ENCODE peak calls at places on chromosomes 11 and 22, in four cellular contexts. One of them, this sample, is unnamed.

GRCh38 chr11:104073950-104074349 is 37.5 kb downstream of the DDI1 start:
- DNase-seq in A549: peak; percentile 40
- DNase-seq in K562: no peak
- DNase-seq in H1: no peak
- DNase-seq in this sample: no peak

GRCh38 chr11:3135491-3136440 is 29.3 kb downstream of the OSBPL5 start:
- DNase-seq in A549: no peak
- DNase-seq in K562: no peak
- DNase-seq in H1: no peak
- DNase-seq in this sample: no peak

GRCh38 chr11:110529043-110529442 is 99.3 kb downstream of the FDX1 start:
- DNase-seq in A549: peak; percentile 14
- DNase-seq in K562: no peak
- DNase-seq in H1: no peak
- DNase-seq in this sample: peak; percentile 5

GRCh38 chr11:61495801-61496601 is 12.5 kb upstream of the LRRC10B start:
- DNase-seq in A549: no peak
- DNase-seq in K562: no peak
- DNase-seq in H1: no peak
- DNase-seq in this sample: no peak

GRCh38 chr11:19079643-19080440 is 19.3 kb upstream of the MRGPRX2 start:
- DNase-seq in A549: peak; percentile 19
- DNase-seq in K562: no peak
- DNase-seq in H1: no peak
- DNase-seq in this sample: no peak

GRCh38 chr22:19453718-19454117 is 6.2 kb upstream of the C22orf39 start:
- DNase-seq in A549: no peak
- DNase-seq in K562: no peak
- DNase-seq in H1: no peak
- DNase-seq in this sample: no peak

GRCh38 chr11:35367491-35367890 is 51.9 kb downstream of the SLC1A2 start:
- DNase-seq in A549: no peak
- DNase-seq in K562: no peak
- DNase-seq in H1: no peak
- DNase-seq in this sample: no peak

GRCh38 chr11:43315966-43316365 is 4.2 kb downstream of the API5 start:
- DNase-seq in A549: no peak
- DNase-seq in K562: no peak
- DNase-seq in H1: no peak
- DNase-seq in this sample: no peak

GRCh38 chr11:33179431-33179830 is 18.2 kb upstream of the CSTF3 start:
- DNase-seq in A549: no peak
- DNase-seq in K562: no peak
- DNase-seq in H1: no peak
- DNase-seq in this sample: no peak

GRCh38 chr22:44331881-44332714 is 19.3 kb upstream of the SHISAL1 start:
- DNase-seq in A549: peak; percentile 22
- DNase-seq in K562: no peak
- DNase-seq in H1: no peak
- DNase-seq in this sample: no peak

GRCh38 chr11:126007263-126007662 is 55.4 kb downstream of the CDON start:
- DNase-seq in A549: peak; percentile 15
- DNase-seq in K562: no peak
- DNase-seq in H1: no peak
- DNase-seq in this sample: peak; percentile 47

GRCh38 chr22:19756288-19757128 is 4.1 kb upstream of the TBX1 start:
- DNase-seq in A549: peak; percentile 54
- DNase-seq in K562: peak; percentile 99
- DNase-seq in H1: peak; percentile 78
- DNase-seq in this sample: peak; percentile 35

GRCh38 chr22:28244760-28245159 is 325.7 kb upstream of the PITPNB start:
- DNase-seq in A549: no peak
- DNase-seq in K562: no peak
- DNase-seq in H1: no peak
- DNase-seq in this sample: no peak

GRCh38 chr22:33013051-33013450 is 45.1 kb downstream of the SYN3 start:
- DNase-seq in A549: no peak
- DNase-seq in K562: no peak
- DNase-seq in H1: no peak
- DNase-seq in this sample: peak; percentile 17

GRCh38 chr11:304915-305833 is 2.4 kb upstream of the IFITM2 start:
- DNase-seq in A549: peak; percentile 74
- DNase-seq in K562: peak; percentile 56
- DNase-seq in H1: no peak
- DNase-seq in this sample: peak; percentile 61

DNA sequence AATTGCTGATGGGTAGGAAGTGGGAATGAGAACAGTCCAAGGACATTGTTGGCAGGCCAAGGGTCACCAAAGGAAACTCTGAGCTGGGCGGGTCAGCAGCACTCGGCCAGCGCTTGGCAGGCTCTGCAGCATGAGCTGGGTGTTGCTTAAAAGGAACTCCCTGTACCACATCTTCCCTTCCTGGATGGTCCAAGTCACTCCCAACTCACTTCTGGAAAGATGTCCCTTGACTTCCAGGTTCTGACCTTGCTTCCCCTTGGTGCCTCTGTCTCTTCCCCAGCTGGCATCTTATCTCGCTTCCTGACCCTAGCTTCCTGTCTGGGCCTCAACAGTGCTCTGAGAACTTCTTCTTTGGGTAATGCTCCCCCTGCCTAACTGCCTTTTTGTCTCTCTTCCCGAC is 24.8 kb upstream of the SWAP70 start:
- DNase-seq in A549: no peak
- DNase-seq in K562: no peak
- DNase-seq in H1: no peak
- DNase-seq in this sample: no peak
- TF ChIP-seq JUN in A549: no peak
- TF ChIP-seq JUN in K562: no peak
- TF ChIP-seq JUN in H1: no peak
- TF ChIP-seq JUN in this sample: no peak

GRCh38 chr11:68904458-68904847 is 762 bp downstream of the IGHMBP2 start:
- DNase-seq in A549: peak; percentile 17
- DNase-seq in K562: peak; percentile 56
- DNase-seq in H1: no peak
- DNase-seq in this sample: no peak

GRCh38 chr11:68903631-68904457 is at the start of the genes IGHMBP2 and MRPL21:
- DNase-seq in A549: peak; percentile 90
- DNase-seq in K562: peak; percentile 85
- DNase-seq in H1: peak; percentile 93
- DNase-seq in this sample: peak; percentile 62

GRCh38 chr11:68903288-68903630 is 373 bp downstream of the MRPL21 start:
- DNase-seq in A549: no peak
- DNase-seq in K562: no peak
- DNase-seq in H1: no peak
- DNase-seq in this sample: no peak

GRCh38 chr11:68897441-68897840 is 6.2 kb downstream of the MRPL21 start:
- DNase-seq in A549: no peak
- DNase-seq in K562: no peak
- DNase-seq in H1: no peak
- DNase-seq in this sample: no peak

DNA sequence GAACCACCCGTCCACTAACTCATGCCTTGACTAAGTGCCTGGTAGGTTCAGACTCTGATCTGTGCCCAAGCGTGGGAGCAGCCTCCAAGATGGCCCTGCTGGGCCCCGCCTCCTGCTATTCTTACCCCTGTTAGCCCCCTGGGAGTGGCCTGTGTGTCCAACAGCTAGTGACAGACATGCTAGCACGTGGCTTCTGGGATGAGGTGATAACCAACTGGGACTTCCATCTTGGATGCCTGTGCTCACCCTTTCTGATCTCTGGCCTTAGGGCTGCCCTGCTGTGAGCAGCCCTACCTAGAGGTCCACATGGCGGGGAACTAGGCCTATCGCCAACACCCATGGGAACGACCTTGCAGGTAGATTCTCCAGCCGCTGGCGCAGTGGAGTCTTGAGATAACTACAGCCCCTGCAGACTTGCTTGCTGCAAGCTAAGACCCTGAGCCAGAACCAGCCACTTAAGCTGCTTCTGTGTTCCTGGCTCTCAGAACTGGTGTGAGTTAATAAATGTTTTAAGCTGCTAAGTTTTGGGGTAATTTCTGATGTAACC is 2.7 kb downstream of the MRPL21 start:
- DNase-seq in A549: no peak
- DNase-seq in K562: peak; percentile 52
- DNase-seq in H1: no peak
- DNase-seq in this sample: no peak
- TF ChIP-seq RAD21 in A549: no peak
- TF ChIP-seq RAD21 in K562: no peak
- TF ChIP-seq RAD21 in H1: no peak
- TF ChIP-seq RAD21 in this sample: no peak

GRCh38 chr11:44979536-44980399 is 29.1 kb upstream of the TP53I11 start:
- DNase-seq in A549: peak; percentile 92
- DNase-seq in K562: no peak
- DNase-seq in H1: no peak
- DNase-seq in this sample: no peak

GRCh38 chr11:44980533-44981427 is 30.1 kb upstream of the TP53I11 start:
- DNase-seq in A549: no peak
- DNase-seq in K562: no peak
- DNase-seq in H1: no peak
- DNase-seq in this sample: no peak

GRCh38 chr11:44978279-44978960 is 27.7 kb upstream of the TP53I11 start:
- DNase-seq in A549: no peak
- DNase-seq in K562: no peak
- DNase-seq in H1: no peak
- DNase-seq in this sample: no peak

GRCh38 chr11:44977493-44977984 is 26.9 kb upstream of the TP53I11 start:
- DNase-seq in A549: peak; percentile 36
- DNase-seq in K562: no peak
- DNase-seq in H1: no peak
- DNase-seq in this sample: no peak

DNA sequence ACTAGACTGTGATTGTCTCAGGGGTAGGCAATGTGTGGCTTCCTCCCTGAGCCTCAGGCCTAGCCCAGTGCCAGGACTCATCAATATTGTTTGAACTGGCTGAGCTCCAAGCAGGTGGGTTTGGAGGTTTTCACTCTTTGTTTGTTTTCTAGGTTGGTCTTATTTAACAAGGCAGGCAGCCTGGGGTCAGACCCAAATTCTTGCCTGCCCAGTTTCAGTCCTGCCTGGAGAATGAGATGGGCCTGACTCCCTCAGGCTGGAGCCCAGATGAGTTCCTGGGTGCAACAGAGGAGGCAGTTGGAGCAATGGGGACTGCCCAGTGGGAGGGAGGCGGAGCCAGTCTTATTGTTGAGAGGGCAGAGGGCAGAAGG is 28.3 kb upstream of the TP53I11 start:
- DNase-seq in A549: peak; percentile 91
- DNase-seq in K562: no peak
- DNase-seq in H1: no peak
- DNase-seq in this sample: peak; percentile 35
- TF ChIP-seq JUN in A549: peak; percentile 26
- TF ChIP-seq JUN in K562: no peak
- TF ChIP-seq JUN in H1: no peak
- TF ChIP-seq JUN in this sample: no peak

GRCh38 chr11:73323464-73323863 is 15.4 kb downstream of the ARHGEF17 start:
- DNase-seq in A549: no peak
- DNase-seq in K562: peak; percentile 33
- DNase-seq in H1: peak; percentile 80
- DNase-seq in this sample: peak; percentile 41
- TF ChIP-seq RAD21 in A549: no peak
- TF ChIP-seq RAD21 in K562: no peak
- TF ChIP-seq RAD21 in H1: no peak
- TF ChIP-seq RAD21 in this sample: no peak

GRCh38 chr22:38947321-38948112 is 9.9 kb upstream of the APOBEC3A start:
- DNase-seq in A549: no peak
- DNase-seq in K562: no peak
- DNase-seq in H1: no peak
- DNase-seq in this sample: no peak
- TF ChIP-seq JUN in A549: no peak
- TF ChIP-seq JUN in K562: no peak
- TF ChIP-seq JUN in H1: no peak
- TF ChIP-seq JUN in this sample: no peak

DNA sequence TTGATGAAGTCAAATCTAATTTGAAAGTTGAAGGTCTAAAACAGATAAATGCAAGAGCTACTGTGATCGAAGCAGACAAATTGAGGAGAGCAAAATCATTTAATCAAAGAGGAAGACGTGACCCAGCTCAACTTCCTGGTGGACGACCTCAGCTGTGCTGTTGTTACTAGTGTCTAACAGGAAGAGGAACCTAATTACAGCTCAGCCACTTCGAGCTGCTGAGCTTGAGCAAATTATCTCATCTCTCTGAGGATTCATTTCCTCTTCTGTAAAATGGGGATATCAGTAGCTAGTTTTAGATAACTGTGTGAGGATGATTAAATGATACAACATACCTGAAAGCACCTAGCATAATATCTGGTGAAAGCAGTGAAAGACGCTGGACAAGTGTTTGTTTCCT is 48.6 kb upstream of the OLFML1 start:
- DNase-seq in A549: no peak
- DNase-seq in K562: no peak
- DNase-seq in H1: no peak
- DNase-seq in this sample: no peak
- TF ChIP-seq RAD21 in A549: no peak
- TF ChIP-seq RAD21 in K562: no peak
- TF ChIP-seq RAD21 in H1: no peak
- TF ChIP-seq RAD21 in this sample: no peak

DNA sequence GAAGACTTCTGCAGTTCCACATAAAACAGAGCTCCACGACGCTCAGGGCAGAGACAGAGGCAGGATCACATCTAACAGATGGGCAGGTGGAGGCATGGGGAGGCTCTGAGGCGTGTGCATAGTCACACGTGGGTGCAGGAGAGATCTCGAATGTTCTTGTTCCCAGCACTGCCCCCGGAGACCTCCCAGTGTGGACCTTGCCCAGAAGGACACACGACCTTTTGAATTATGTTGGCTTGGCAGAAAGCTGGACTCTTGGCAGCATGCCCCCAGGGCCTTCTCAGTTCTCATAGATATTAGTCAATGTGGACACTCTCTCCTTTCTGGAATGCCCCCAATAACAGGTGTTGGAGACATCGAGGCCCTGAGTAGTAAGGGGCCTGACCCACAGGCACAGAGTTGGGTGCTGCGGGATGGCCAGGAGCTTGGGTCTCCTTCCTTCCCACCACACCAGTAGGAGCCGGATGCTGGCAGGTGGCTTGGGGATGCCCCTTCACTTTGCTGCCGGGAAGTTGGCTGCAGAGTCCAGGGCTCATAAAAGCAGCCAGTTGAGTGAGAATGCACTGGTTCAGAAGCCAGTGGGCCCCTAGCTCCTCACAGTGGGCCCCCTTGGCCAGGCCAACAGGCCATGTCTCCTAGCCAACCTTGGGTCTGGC is 12.1 kb downstream of the MYEOV start:
- DNase-seq in A549: no peak
- DNase-seq in K562: no peak
- DNase-seq in H1: no peak
- DNase-seq in this sample: no peak
- TF ChIP-seq JUN in A549: no peak
- TF ChIP-seq JUN in K562: no peak
- TF ChIP-seq JUN in H1: no peak
- TF ChIP-seq JUN in this sample: no peak